ENCODE peak calls at places on chromosomes 11 and 22, in eight cellular contexts. T, P, N, W, R, H, K and C are unnamed samples.

GRCh38 chr11:17613983-17614382 is 66.9 kb downstream of the OTOG start:
- DNase-seq in K (no peak), P (no peak), W (no peak), H (no peak), R (no peak), T (no peak), N (no peak), C (no peak)

GRCh38 chr11:128908391-128909246 is 17.5 kb downstream of the KCNJ5 start:
- DNase-seq in T (no peak), R (no peak), H (no peak), N (no peak), W (peak), P (no peak), K (peak), C (peak)

GRCh38 chr22:37202001-37202555 is 10.2 kb downstream of the SSTR3 start:
- DNase-seq in P (no peak), K (no peak), T (no peak), N (peak), H (no peak), W (no peak), R (peak), C (no peak)

GRCh38 chr11:35781342-35782171 is 119.0 kb downstream of the TRIM44 start:
- DNase-seq in H (no peak), N (no peak), R (no peak), W (peak), P (no peak), T (no peak), K (no peak), C (no peak)

GRCh38 chr11:22797081-22797480 is 32.5 kb downstream of the SVIP start:
- DNase-seq in P (no peak), H (no peak), W (no peak), N (no peak), T (no peak), R (no peak), K (no peak), C (no peak)

GRCh38 chr11:45554230-45554967 is 111.0 kb downstream of the CHST1 start:
- DNase-seq in N (no peak), H (no peak), W (no peak), R (no peak), K (no peak), T (no peak), P (no peak), C (no peak)

GRCh38 chr11:61805146-61805545 is 11.7 kb downstream of the FADS1 start:
- DNase-seq in P (no peak), N (no peak), T (no peak), K (no peak), W (no peak), H (no peak), R (no peak), C (no peak)

GRCh38 chr22:27809226-27809625 is 7.7 kb upstream of the MN1 start:
- DNase-seq in T (no peak), H (no peak), K (no peak), N (no peak), R (no peak), W (no peak), P (no peak), C (no peak)

GRCh38 chr11:36041988-36042606 is 98.2 kb downstream of the LDLRAD3 start:
- DNase-seq in T (no peak), N (no peak), H (no peak), K (no peak), R (no peak), W (peak), P (no peak), C (peak)

GRCh38 chr11:15190611-15191010 is 75.9 kb downstream of the INSC start:
- DNase-seq in K (no peak), H (no peak), N (no peak), W (no peak), P (no peak), T (no peak), R (no peak), C (no peak)

GRCh38 chr11:17611503-17612220 is 64.6 kb downstream of the OTOG start:
- DNase-seq in P (no peak), N (no peak), W (no peak), H (no peak), R (peak), T (no peak), K (peak), C (no peak)

GRCh38 chr11:65529475-65530156 is 4.7 kb downstream of the SCYL1 start:
- DNase-seq in T (no peak), R (no peak), P (no peak), W (no peak), K (no peak), N (no peak), H (no peak), C (no peak)

GRCh38 chr11:76798202-76798581 is 15.0 kb downstream of the TSKU start:
- DNase-seq in N (no peak), R (no peak), P (no peak), T (no peak), W (no peak), H (no peak), K (peak), C (no peak)

GRCh38 chr11:108635106-108635505 is 29.8 kb upstream of the DDX10 start:
- DNase-seq in N (no peak), H (no peak), K (no peak), T (no peak), P (no peak), R (no peak), W (peak), C (peak)

GRCh38 chr11:36056160-36056751 is 112.4 kb downstream of the LDLRAD3 start:
- DNase-seq in K (no peak), N (no peak), R (no peak), W (peak), H (no peak), T (no peak), P (peak), C (peak)

GRCh38 chr11:134145715-134146114 is 76.8 kb downstream of the JAM3 start:
- DNase-seq in T (peak), K (no peak), N (no peak), P (no peak), R (no peak), W (no peak), H (no peak), C (no peak)

GRCh38 chr11:15525582-15525981 is 410.9 kb downstream of the INSC start:
- DNase-seq in P (no peak), R (no peak), N (no peak), K (no peak), T (no peak), H (no peak), W (no peak), C (no peak)

GRCh38 chr11:120191058-120191457 is 19.8 kb upstream of the OAF start:
- DNase-seq in K (no peak), R (no peak), P (no peak), T (no peak), W (no peak), H (no peak), N (no peak), C (no peak)

GRCh38 chr11:4085575-4085974 is 9.0 kb upstream of the RRM1 start:
- DNase-seq in R (no peak), N (no peak), W (no peak), K (no peak), H (no peak), P (no peak), T (no peak), C (no peak)

GRCh38 chr22:46105494-46106278 is 44.6 kb upstream of the PPARA start:
- DNase-seq in R (no peak), H (no peak), K (no peak), N (no peak), T (no peak), P (no peak), W (peak), C (peak)

GRCh38 chr11:46489668-46490560 is 98.3 kb upstream of the CHRM4 start:
- DNase-seq in K (no peak), H (peak), N (no peak), P (peak), W (peak), R (no peak), T (peak), C (peak)

GRCh38 chr22:21754523-21755128 is 19.0 kb upstream of the YPEL1 start:
- DNase-seq in T (no peak), W (peak), H (no peak), K (no peak), P (no peak), N (no peak), R (no peak), C (no peak)

GRCh38 chr22:26887456-26887855 is 230.1 kb downstream of the MIAT start:
- DNase-seq in H (no peak), K (no peak), T (no peak), P (no peak), W (peak), R (no peak), N (no peak), C (no peak)

GRCh38 chr11:2515401-2516275 is 70.8 kb downstream of the KCNQ1 start:
- DNase-seq in T (no peak), R (peak), W (no peak), H (no peak), P (no peak), N (peak), K (no peak), C (no peak)